ENCODE peak calls at places on chromosomes 7 and 10, in six cellular contexts. One of them, this sample, is unnamed.
A peak's percentile ranks its signal among the peaks of the same experiment; 100 is the strongest.

GRCh38 chr7:155653773-155654172 is 9.3 kb downstream of the RBM33 start:
- DNase-seq in left ventricle myocardium inferior: no peak
- DNase-seq in endothelial cell of umbilical vein: no peak
- DNase-seq in lower leg skin: no peak
- DNase-seq in adrenal gland: peak; percentile 49
- DNase-seq in astrocyte: no peak
- DNase-seq in this sample: peak; percentile 74

GRCh38 chr10:31129880-31130405 is 98.3 kb upstream of the ZNF438 start:
- DNase-seq in endothelial cell of umbilical vein: no peak
- DNase-seq in lower leg skin: no peak
- DNase-seq in adrenal gland: no peak
- DNase-seq in astrocyte: no peak
- DNase-seq in left ventricle myocardium inferior: no peak
- DNase-seq in this sample: no peak

GRCh38 chr10:14623931-14624330 is 150.8 kb downstream of the FAM107B start:
- DNase-seq in lower leg skin: no peak
- DNase-seq in astrocyte: no peak
- DNase-seq in adrenal gland: no peak
- DNase-seq in left ventricle myocardium inferior: no peak
- DNase-seq in endothelial cell of umbilical vein: no peak
- DNase-seq in this sample: no peak

GRCh38 chr7:27705200-27705594 is 34.8 kb upstream of the TAX1BP1 start:
- DNase-seq in lower leg skin: no peak
- DNase-seq in adrenal gland: no peak
- DNase-seq in left ventricle myocardium inferior: no peak
- DNase-seq in endothelial cell of umbilical vein: no peak
- DNase-seq in astrocyte: no peak
- DNase-seq in this sample: no peak

GRCh38 chr10:28687683-28688001 is 10.3 kb downstream of the BAMBI start:
- DNase-seq in adrenal gland: no peak
- DNase-seq in astrocyte: no peak
- DNase-seq in endothelial cell of umbilical vein: no peak
- DNase-seq in left ventricle myocardium inferior: no peak
- DNase-seq in lower leg skin: no peak
- DNase-seq in this sample: no peak

GRCh38 chr10:89980166-89980565 is 278.8 kb downstream of the KIF20B start:
- DNase-seq in astrocyte: no peak
- DNase-seq in lower leg skin: no peak
- DNase-seq in endothelial cell of umbilical vein: no peak
- DNase-seq in adrenal gland: no peak
- DNase-seq in left ventricle myocardium inferior: no peak
- DNase-seq in this sample: no peak

GRCh38 chr10:43138757-43139241 is 554 bp downstream of the CSGALNACT2 start:
- DNase-seq in endothelial cell of umbilical vein: peak; percentile 58
- DNase-seq in adrenal gland: no peak
- DNase-seq in left ventricle myocardium inferior: no peak
- DNase-seq in lower leg skin: no peak
- DNase-seq in astrocyte: peak; percentile 34
- DNase-seq in this sample: no peak

GRCh38 chr10:43305881-43306280 is 39.0 kb upstream of the RASGEF1A start:
- DNase-seq in adrenal gland: no peak
- DNase-seq in lower leg skin: no peak
- DNase-seq in left ventricle myocardium inferior: no peak
- DNase-seq in endothelial cell of umbilical vein: no peak
- DNase-seq in astrocyte: no peak
- DNase-seq in this sample: no peak

GRCh38 chr10:17643339-17643754 is 604 bp upstream of the STAM start:
- DNase-seq in astrocyte: peak; percentile 76
- DNase-seq in endothelial cell of umbilical vein: no peak
- DNase-seq in left ventricle myocardium inferior: peak; percentile 70
- DNase-seq in lower leg skin: peak; percentile 93
- DNase-seq in adrenal gland: peak; percentile 85
- DNase-seq in this sample: peak; percentile 86

GRCh38 chr10:21363753-21364104 is 161.8 kb downstream of the SKIDA1 start:
- DNase-seq in endothelial cell of umbilical vein: no peak
- DNase-seq in left ventricle myocardium inferior: no peak
- DNase-seq in astrocyte: no peak
- DNase-seq in lower leg skin: no peak
- DNase-seq in adrenal gland: no peak
- DNase-seq in this sample: no peak

GRCh38 chr7:115976651-115977050 is 53.9 kb downstream of the TFEC start:
- DNase-seq in left ventricle myocardium inferior: no peak
- DNase-seq in adrenal gland: no peak
- DNase-seq in astrocyte: no peak
- DNase-seq in endothelial cell of umbilical vein: no peak
- DNase-seq in lower leg skin: no peak
- DNase-seq in this sample: no peak

GRCh38 chr7:121195859-121196588 is 132.8 kb upstream of the WNT16 start:
- DNase-seq in left ventricle myocardium inferior: no peak
- DNase-seq in astrocyte: peak; percentile 7
- DNase-seq in lower leg skin: no peak
- DNase-seq in adrenal gland: no peak
- DNase-seq in endothelial cell of umbilical vein: no peak
- DNase-seq in this sample: no peak

GRCh38 chr7:134724606-134725005 is 54.8 kb upstream of the CALD1 start:
- DNase-seq in lower leg skin: no peak
- DNase-seq in left ventricle myocardium inferior: no peak
- DNase-seq in endothelial cell of umbilical vein: peak; percentile 56
- DNase-seq in adrenal gland: no peak
- DNase-seq in astrocyte: no peak
- DNase-seq in this sample: no peak

GRCh38 chr10:106214243-106214642 is 950.3 kb downstream of the SORCS1 start:
- DNase-seq in endothelial cell of umbilical vein: no peak
- DNase-seq in adrenal gland: no peak
- DNase-seq in lower leg skin: no peak
- DNase-seq in astrocyte: no peak
- DNase-seq in left ventricle myocardium inferior: no peak
- DNase-seq in this sample: no peak
- TF ChIP-seq CTCF in endothelial cell of umbilical vein: no peak
- TF ChIP-seq CTCF in adrenal gland: no peak
- TF ChIP-seq CTCF in lower leg skin: no peak
- TF ChIP-seq CTCF in astrocyte: no peak
- TF ChIP-seq CTCF in left ventricle myocardium inferior: no peak
- TF ChIP-seq CTCF in this sample: no peak

DNA sequence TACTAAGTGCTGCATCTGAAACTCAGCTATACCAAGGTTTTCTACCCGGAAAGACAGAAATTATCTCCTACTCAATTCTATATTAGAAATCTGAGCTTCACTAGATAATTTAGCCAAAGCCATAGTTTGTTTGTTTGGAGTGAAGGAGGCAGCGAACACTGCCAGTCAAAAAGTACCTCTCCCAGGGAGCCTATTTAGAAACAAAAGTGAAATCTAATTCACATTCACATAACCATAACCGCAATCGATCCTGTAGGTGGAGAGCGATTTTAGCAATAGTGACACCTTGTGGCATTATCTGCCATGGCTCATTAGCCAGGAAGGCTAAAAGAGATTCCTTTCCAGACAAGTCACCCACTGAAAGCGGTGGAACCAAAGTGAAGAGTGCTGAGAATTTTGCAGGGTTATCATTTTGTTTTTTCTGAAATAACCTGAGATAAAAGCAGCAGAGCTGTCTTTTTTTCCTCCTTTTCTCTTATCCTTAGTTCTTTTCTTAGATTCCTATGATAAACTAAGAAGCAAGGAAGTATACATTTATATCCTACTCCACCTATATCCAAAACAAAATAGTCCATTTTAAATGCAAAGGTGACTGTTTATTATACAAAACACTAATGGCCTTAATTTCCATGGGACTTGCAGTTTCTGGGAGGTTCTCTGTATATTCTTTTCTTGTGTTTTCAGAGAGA is 83.7 kb upstream of the BET1 start:
- DNase-seq in astrocyte: peak; percentile 70
- DNase-seq in lower leg skin: no peak
- DNase-seq in endothelial cell of umbilical vein: peak; percentile 83
- DNase-seq in adrenal gland: peak; percentile 46
- DNase-seq in left ventricle myocardium inferior: no peak
- DNase-seq in this sample: peak; percentile 31
- H3K4me3 ChIP-seq in astrocyte: peak overlapping the region; percentile 31
- H3K4me3 ChIP-seq in lower leg skin: no peak overlapping the region
- H3K4me3 ChIP-seq in endothelial cell of umbilical vein: no peak overlapping the region
- H3K4me3 ChIP-seq in adrenal gland: peak overlapping the region; percentile 2
- H3K4me3 ChIP-seq in left ventricle myocardium inferior: peak overlapping the region; percentile 52
- H3K4me3 ChIP-seq in this sample: no peak overlapping the region

GRCh38 chr7:151785681-151785965 is 91.3 kb downstream of the PRKAG2 start:
- DNase-seq in adrenal gland: no peak
- DNase-seq in lower leg skin: no peak
- DNase-seq in astrocyte: no peak
- DNase-seq in left ventricle myocardium inferior: no peak
- DNase-seq in endothelial cell of umbilical vein: no peak
- DNase-seq in this sample: no peak
- TF ChIP-seq CTCF in adrenal gland: no peak
- TF ChIP-seq CTCF in lower leg skin: no peak
- TF ChIP-seq CTCF in astrocyte: no peak
- TF ChIP-seq CTCF in left ventricle myocardium inferior: no peak
- TF ChIP-seq CTCF in endothelial cell of umbilical vein: no peak
- TF ChIP-seq CTCF in this sample: no peak

GRCh38 chr10:48599830-48600134 is 5.1 kb downstream of the ARHGAP22 start:
- DNase-seq in lower leg skin: no peak
- DNase-seq in endothelial cell of umbilical vein: no peak
- DNase-seq in adrenal gland: no peak
- DNase-seq in astrocyte: no peak
- DNase-seq in left ventricle myocardium inferior: no peak
- DNase-seq in this sample: no peak

GRCh38 chr10:48600645-48601505 is 4.0 kb downstream of the ARHGAP22 start:
- DNase-seq in astrocyte: no peak
- DNase-seq in lower leg skin: peak; percentile 70
- DNase-seq in endothelial cell of umbilical vein: no peak
- DNase-seq in adrenal gland: no peak
- DNase-seq in left ventricle myocardium inferior: no peak
- DNase-seq in this sample: no peak

GRCh38 chr10:48603421-48604038 is 1.3 kb downstream of the ARHGAP22 start:
- DNase-seq in lower leg skin: peak; percentile 56
- DNase-seq in endothelial cell of umbilical vein: no peak
- DNase-seq in left ventricle myocardium inferior: no peak
- DNase-seq in astrocyte: no peak
- DNase-seq in adrenal gland: no peak
- DNase-seq in this sample: no peak

GRCh38 chr10:48602401-48603135 is 2.3 kb downstream of the ARHGAP22 start:
- DNase-seq in endothelial cell of umbilical vein: no peak
- DNase-seq in adrenal gland: no peak
- DNase-seq in left ventricle myocardium inferior: no peak
- DNase-seq in astrocyte: no peak
- DNase-seq in lower leg skin: peak; percentile 29
- DNase-seq in this sample: no peak

GRCh38 chr10:48601789-48602188 is 3.1 kb downstream of the ARHGAP22 start:
- DNase-seq in adrenal gland: no peak
- DNase-seq in endothelial cell of umbilical vein: no peak
- DNase-seq in left ventricle myocardium inferior: no peak
- DNase-seq in lower leg skin: no peak
- DNase-seq in astrocyte: no peak
- DNase-seq in this sample: no peak
- H3K4me3 ChIP-seq in adrenal gland: no peak overlapping the region
- H3K4me3 ChIP-seq in endothelial cell of umbilical vein: no peak overlapping the region
- H3K4me3 ChIP-seq in left ventricle myocardium inferior: no peak overlapping the region
- H3K4me3 ChIP-seq in lower leg skin: no peak overlapping the region
- H3K4me3 ChIP-seq in astrocyte: peak overlapping the region; percentile 90
- H3K4me3 ChIP-seq in this sample: no peak overlapping the region

GRCh38 chr10:101749033-101749432 is 26.9 kb downstream of the FGF8 start:
- DNase-seq in astrocyte: no peak
- DNase-seq in left ventricle myocardium inferior: no peak
- DNase-seq in endothelial cell of umbilical vein: no peak
- DNase-seq in adrenal gland: no peak
- DNase-seq in lower leg skin: no peak
- DNase-seq in this sample: no peak
- TF ChIP-seq CTCF in astrocyte: peak; percentile 5
- TF ChIP-seq CTCF in left ventricle myocardium inferior: no peak
- TF ChIP-seq CTCF in endothelial cell of umbilical vein: no peak
- TF ChIP-seq CTCF in adrenal gland: no peak
- TF ChIP-seq CTCF in lower leg skin: no peak
- TF ChIP-seq CTCF in this sample: no peak

DNA sequence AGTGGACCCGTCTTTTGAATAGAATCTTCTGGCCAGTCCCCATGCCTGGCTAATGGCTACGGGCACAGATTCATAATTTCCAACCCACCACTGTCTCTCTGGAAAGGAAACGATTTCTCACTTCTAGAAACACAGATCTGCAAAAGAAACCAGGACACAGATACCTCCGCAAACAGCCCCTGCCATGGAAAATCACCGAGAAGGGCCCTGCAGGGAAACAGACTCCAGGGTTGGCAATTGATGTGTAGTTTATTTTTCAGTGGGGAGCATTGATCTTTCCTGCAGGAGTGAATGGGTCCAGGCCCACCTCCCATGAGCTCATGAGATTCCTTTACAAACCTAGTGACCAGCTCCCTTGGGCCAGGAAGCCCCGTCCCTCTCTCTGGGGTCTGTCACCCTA is 63.7 kb downstream of the RAMP3 start:
- DNase-seq in endothelial cell of umbilical vein: no peak
- DNase-seq in left ventricle myocardium inferior: no peak
- DNase-seq in lower leg skin: peak; percentile 25
- DNase-seq in adrenal gland: no peak
- DNase-seq in astrocyte: no peak
- DNase-seq in this sample: no peak
- H3K4me3 ChIP-seq in endothelial cell of umbilical vein: no peak overlapping the region
- H3K4me3 ChIP-seq in left ventricle myocardium inferior: no peak overlapping the region
- H3K4me3 ChIP-seq in lower leg skin: no peak overlapping the region
- H3K4me3 ChIP-seq in adrenal gland: no peak overlapping the region
- H3K4me3 ChIP-seq in astrocyte: no peak overlapping the region
- H3K4me3 ChIP-seq in this sample: no peak overlapping the region

DNA sequence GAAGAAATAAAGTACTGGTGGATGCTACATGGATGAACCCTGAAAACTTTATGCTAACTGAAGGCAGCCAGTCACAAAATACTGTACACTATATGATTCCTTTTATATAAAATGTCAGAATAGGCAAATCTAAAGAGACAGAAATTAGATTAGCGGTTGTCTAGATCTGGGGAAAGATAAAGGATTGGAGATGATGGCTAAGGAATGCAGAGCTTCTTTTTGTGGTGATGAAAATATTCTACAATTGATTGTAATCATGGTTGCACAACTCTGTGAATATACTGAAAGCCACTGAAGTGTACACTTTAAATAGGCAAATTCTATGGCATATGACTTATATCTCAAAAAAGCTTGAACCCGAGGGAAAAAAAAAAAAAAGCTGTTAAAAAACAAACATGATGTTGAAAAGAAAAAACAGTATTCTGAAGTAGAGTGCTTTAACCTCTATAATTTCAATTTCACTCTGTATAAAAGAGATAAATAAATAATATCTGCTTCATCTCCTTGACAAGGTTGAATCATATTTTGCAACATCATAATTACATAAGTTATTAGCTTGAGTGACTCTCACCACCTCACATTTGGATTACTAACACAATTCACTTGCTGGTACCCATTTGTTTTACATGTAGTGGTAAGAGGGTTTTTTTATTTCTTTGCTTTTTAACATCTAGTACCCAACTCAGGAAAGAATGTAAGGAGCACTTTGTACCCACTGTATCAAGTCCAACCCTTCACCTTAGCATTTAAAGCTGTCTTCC is 2.8 kb upstream of the GNAI1 start:
- DNase-seq in endothelial cell of umbilical vein: no peak
- DNase-seq in left ventricle myocardium inferior: no peak
- DNase-seq in astrocyte: no peak
- DNase-seq in adrenal gland: no peak
- DNase-seq in lower leg skin: no peak
- DNase-seq in this sample: no peak
- TF ChIP-seq CTCF in endothelial cell of umbilical vein: no peak
- TF ChIP-seq CTCF in left ventricle myocardium inferior: no peak
- TF ChIP-seq CTCF in astrocyte: no peak
- TF ChIP-seq CTCF in adrenal gland: no peak
- TF ChIP-seq CTCF in lower leg skin: no peak
- TF ChIP-seq CTCF in this sample: no peak